ENCODE peak calls at places on chromosomes 2 and 18, in six cellular contexts. One of them, this sample, is unnamed.

GRCh38 chr2:16044946-16045456 is 104.7 kb downstream of the MYCN start:
- DNase-seq in CD8-positive, alpha-beta T cell: no peak
- DNase-seq in hepatocyte: no peak
- DNase-seq in GM20000: no peak
- DNase-seq in effector memory CD4-positive, alpha-beta T cell: no peak
- DNase-seq in LHCN-M2: no peak
- DNase-seq in this sample: no peak

GRCh38 chr18:13611058-13611615 is 115.2 kb downstream of the FAM210A start:
- DNase-seq in CD8-positive, alpha-beta T cell: peak
- DNase-seq in hepatocyte: peak
- DNase-seq in GM20000: peak
- DNase-seq in effector memory CD4-positive, alpha-beta T cell: peak
- DNase-seq in LHCN-M2: peak
- DNase-seq in this sample: no peak

GRCh38 chr2:8480936-8481335 is 200.9 kb upstream of the ID2 start:
- DNase-seq in CD8-positive, alpha-beta T cell: no peak
- DNase-seq in hepatocyte: no peak
- DNase-seq in GM20000: no peak
- DNase-seq in effector memory CD4-positive, alpha-beta T cell: no peak
- DNase-seq in LHCN-M2: no peak
- DNase-seq in this sample: no peak

GRCh38 chr2:105261061-105261460 is 19.5 kb downstream of the GPR45 start:
- DNase-seq in CD8-positive, alpha-beta T cell: no peak
- DNase-seq in hepatocyte: peak
- DNase-seq in GM20000: no peak
- DNase-seq in effector memory CD4-positive, alpha-beta T cell: no peak
- DNase-seq in LHCN-M2: peak
- DNase-seq in this sample: peak

GRCh38 chr2:237617305-237617982 is 9.9 kb upstream of the LRRFIP1 start:
- DNase-seq in CD8-positive, alpha-beta T cell: no peak
- DNase-seq in hepatocyte: no peak
- DNase-seq in GM20000: no peak
- DNase-seq in effector memory CD4-positive, alpha-beta T cell: no peak
- DNase-seq in LHCN-M2: peak
- DNase-seq in this sample: no peak

GRCh38 chr2:205372141-205372540 is 310.2 kb upstream of the NRP2 start:
- DNase-seq in CD8-positive, alpha-beta T cell: no peak
- DNase-seq in hepatocyte: no peak
- DNase-seq in GM20000: no peak
- DNase-seq in effector memory CD4-positive, alpha-beta T cell: no peak
- DNase-seq in LHCN-M2: peak
- DNase-seq in this sample: no peak

GRCh38 chr2:238636269-238637073 is 209.7 kb downstream of the ASB1 start:
- DNase-seq in CD8-positive, alpha-beta T cell: no peak
- DNase-seq in hepatocyte: no peak
- DNase-seq in GM20000: no peak
- DNase-seq in effector memory CD4-positive, alpha-beta T cell: no peak
- DNase-seq in LHCN-M2: peak
- DNase-seq in this sample: no peak

GRCh38 chr2:239803102-239803763 is 221.9 kb downstream of the NDUFA10 start:
- DNase-seq in CD8-positive, alpha-beta T cell: peak
- DNase-seq in hepatocyte: no peak
- DNase-seq in GM20000: no peak
- DNase-seq in effector memory CD4-positive, alpha-beta T cell: no peak
- DNase-seq in LHCN-M2: no peak
- DNase-seq in this sample: no peak

GRCh38 chr2:72292433-72292832 is 144.8 kb upstream of the CYP26B1 start:
- DNase-seq in CD8-positive, alpha-beta T cell: no peak
- DNase-seq in hepatocyte: no peak
- DNase-seq in GM20000: no peak
- DNase-seq in effector memory CD4-positive, alpha-beta T cell: no peak
- DNase-seq in LHCN-M2: no peak
- DNase-seq in this sample: no peak